ENCODE peak calls at places on chromosomes 16 and 17, in six cellular contexts. L is A549, Z is transverse colon, D is tibial nerve, X is esophagus squamous epithelium, B is IMR-90. P is an unnamed sample.

GRCh38 chr16:28527985-28528384 is 10.8 kb downstream of the NUPR1 start:
- DNase-seq in B (no peak), X (no peak), Z (no peak), L (no peak), D (no peak), P (no peak)

GRCh38 chr16:12095275-12096161 is 119.0 kb downstream of the SNX29 start:
- DNase-seq in B (peak; percentile 62), D (peak; percentile 55), Z (peak; percentile 70), L (peak; percentile 50), X (no peak), P (peak; percentile 61)

GRCh38 chr16:19898924-19899604 is 14.4 kb upstream of the GPRC5B start:
- DNase-seq in Z (peak; percentile 39), B (peak; percentile 46), L (peak; percentile 68), D (peak; percentile 73), X (no peak), P (no peak)

GRCh38 chr16:31073823-31074072 is 292 bp downstream of the ZNF668 start:
- DNase-seq in X (no peak), D (no peak), Z (no peak), L (no peak), B (no peak), P (no peak)

GRCh38 chr16:14549789-14550153 is 80.3 kb downstream of the PARN start:
- DNase-seq in D (no peak), B (no peak), Z (no peak), X (no peak), L (no peak), P (no peak)

GRCh38 chr17:1577186-1577585 is 14.6 kb upstream of the PITPNA start:
- DNase-seq in L (no peak), Z (peak; percentile 75), B (peak; percentile 89), D (peak; percentile 87), X (no peak), P (peak; percentile 92)

GRCh38 chr16:165539-166374 is at the start of gene HBM:
- DNase-seq in X (no peak), B (no peak), D (no peak), L (no peak), Z (no peak), P (no peak)

GRCh38 chr16:23302045-23302956 is at the start of gene SCNN1B:
- DNase-seq in L (no peak), D (no peak), X (no peak), Z (peak; percentile 86), B (no peak), P (no peak)

GRCh38 chr16:61214780-61215179 is 821.5 kb downstream of the CDH8 start:
- DNase-seq in D (no peak), B (no peak), X (no peak), L (no peak), Z (no peak), P (no peak)

GRCh38 chr16:1089822-1090619 is 6.0 kb downstream of the C1QTNF8 start:
- DNase-seq in D (no peak), B (no peak), Z (peak; percentile 93), X (no peak), L (peak; percentile 72), P (no peak)

GRCh38 chr17:29163563-29163962 is 16.6 kb downstream of the MYO18A start:
- DNase-seq in X (no peak), B (no peak), D (no peak), Z (no peak), L (no peak), P (no peak)

GRCh38 chr16:85330694-85331188 is 218.5 kb upstream of the CIBAR2 start:
- DNase-seq in X (no peak), L (peak; percentile 85), B (peak; percentile 86), Z (no peak), D (no peak), P (no peak)

GRCh38 chr17:56773124-56773523 is 60.6 kb downstream of the C17orf67 start:
- DNase-seq in D (no peak), B (no peak), X (no peak), Z (no peak), L (no peak), P (no peak)
- H3K27ac ChIP-seq in D (no peak overlapping the region), B (no peak overlapping the region), X (no peak overlapping the region), Z (no peak overlapping the region), L (no peak overlapping the region), P (no peak overlapping the region)

DNA sequence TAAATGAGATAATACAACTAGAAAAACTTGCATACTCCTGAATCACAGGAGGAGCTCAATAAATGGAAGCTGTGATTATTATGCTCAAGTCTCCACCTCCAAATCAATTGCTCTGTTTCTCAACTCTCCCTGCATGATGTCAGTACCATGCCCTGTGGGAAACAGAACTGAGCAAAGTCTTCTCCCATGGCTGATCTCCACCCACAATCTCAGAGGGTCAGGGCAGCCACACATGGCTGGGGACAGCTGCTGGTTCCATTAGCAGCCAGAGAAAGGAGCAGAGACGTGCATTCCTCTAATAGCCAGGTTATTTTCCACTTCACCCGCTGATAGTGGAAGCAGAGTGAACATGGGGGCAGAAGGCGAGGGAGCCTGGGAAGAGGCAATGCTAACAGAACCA is 85.5 kb upstream of the TMEM132E start:
- DNase-seq in L (no peak), Z (no peak), X (no peak), B (no peak), D (no peak), P (no peak)
- TF ChIP-seq POLR2A in L (no peak), Z (no peak), X (no peak), B (no peak), D (no peak), P (no peak)

DNA sequence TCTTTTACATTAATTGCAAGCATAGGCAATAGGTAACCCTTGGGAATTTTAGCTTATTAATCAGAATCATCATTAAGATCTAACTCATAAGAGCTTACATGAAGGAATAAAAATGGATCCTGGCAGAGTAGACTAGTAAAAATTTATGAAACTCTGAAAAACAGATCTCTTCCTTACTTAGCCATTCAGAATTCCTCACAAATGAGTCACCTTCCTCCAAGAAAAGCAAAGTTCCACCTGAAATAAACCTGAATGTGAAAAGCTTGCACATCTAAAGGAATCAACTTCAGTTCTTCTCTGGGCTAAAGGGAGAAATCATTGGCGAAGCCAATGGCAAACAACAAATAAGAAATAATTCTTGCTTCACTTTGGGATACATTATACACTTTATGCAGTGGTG is 22.7 kb downstream of the MYO1D start:
- DNase-seq in Z (no peak), L (no peak), B (no peak), D (no peak), X (no peak), P (no peak)
- H3K27ac ChIP-seq in Z (peak overlapping the region; percentile 71), L (no peak overlapping the region), B (no peak overlapping the region), D (no peak overlapping the region), X (no peak overlapping the region), P (no peak overlapping the region)

DNA sequence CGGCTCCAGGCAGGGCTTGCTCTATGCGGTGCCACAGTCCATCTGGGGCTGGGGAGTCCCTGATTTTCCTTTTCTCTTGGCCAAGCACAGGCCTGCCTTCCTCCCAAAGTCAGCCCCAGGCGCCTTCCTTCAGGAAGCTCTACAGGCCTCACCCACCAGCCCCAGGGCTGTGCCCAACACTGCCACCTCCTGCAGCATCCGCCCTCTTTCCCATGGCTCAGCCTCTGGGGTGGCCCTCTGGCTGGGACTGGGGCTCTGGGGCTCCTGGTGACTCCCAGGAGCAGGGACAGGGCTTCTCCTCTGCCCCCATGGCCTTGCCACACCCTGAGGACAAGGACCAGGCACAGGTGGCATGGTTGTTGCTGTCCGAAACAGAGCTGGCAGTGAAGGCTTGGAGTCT is 817 bp downstream of the ITGB4 start:
- DNase-seq in B (no peak), L (no peak), Z (peak; percentile 71), D (no peak), X (no peak), P (no peak)
- TF ChIP-seq POLR2A in B (no peak), L (no peak), Z (peak; percentile 57), D (no peak), X (no peak), P (no peak)

GRCh38 chr16:17417740-17418139 is 53.0 kb downstream of the XYLT1 start:
- DNase-seq in Z (peak; percentile 21), B (no peak), X (no peak), L (no peak), D (no peak), P (no peak)
- H3K27ac ChIP-seq in Z (peak overlapping the region; percentile 60), B (no peak overlapping the region), X (no peak overlapping the region), L (no peak overlapping the region), D (no peak overlapping the region), P (no peak overlapping the region)

GRCh38 chr16:50637716-50638602 is 43.2 kb downstream of the SNX20 start:
- DNase-seq in D (no peak), X (no peak), L (no peak), B (no peak), Z (no peak), P (no peak)
- TF ChIP-seq POLR2A in D (no peak), X (no peak), L (no peak), B (no peak), Z (no peak), P (no peak)